ENCODE peak calls at places on chromosomes 4 and X, in four cellular contexts. F is hepatocyte, L is astrocyte of the spinal cord, D is Calu3. N is an unnamed sample.
A peak's percentile ranks its signal among the peaks of the same experiment; 100 is the strongest.

GRCh38 chrX:134369576-134369975 is 90.4 kb upstream of the HPRT1 start:
- DNase-seq in L (no peak), F (no peak), D (no peak), N (no peak)

GRCh38 chr4:57097711-57098110 is 12.5 kb downstream of the IGFBP7 start:
- DNase-seq in L (no peak), F (no peak), D (no peak), N (no peak)

GRCh38 chrX:2735270-2735669 is 16.6 kb upstream of the XG start:
- DNase-seq in L (no peak), D (no peak), F (no peak), N (no peak)

GRCh38 chr4:8736083-8736825 is 135.4 kb downstream of the HMX1 start:
- DNase-seq in L (no peak), D (no peak), F (no peak), N (no peak)

GRCh38 chrX:65668362-65669310 is 1.2 kb downstream of the MSN start:
- DNase-seq in D (peak; percentile 47), F (peak; percentile 38), L (peak; percentile 79), N (no peak)

GRCh38 chrX:26873736-26874135 is 589.4 kb downstream of the PPP4R3C start:
- DNase-seq in L (no peak), D (no peak), F (no peak), N (no peak)

GRCh38 chr4:168631241-168632151 is 134.6 kb downstream of the PALLD start:
- DNase-seq in L (peak; percentile 90), D (peak; percentile 64), F (peak; percentile 89), N (no peak)

GRCh38 chr4:11436673-11437072 is 8.0 kb upstream of the HS3ST1 start:
- DNase-seq in F (no peak), D (no peak), L (no peak), N (no peak)

GRCh38 chr4:120156115-120156718 is 89.6 kb upstream of the MAD2L1 start:
- DNase-seq in L (peak; percentile 85), D (peak; percentile 43), F (peak; percentile 79), N (peak; percentile 51)

GRCh38 chrX:10597871-10598270 is 22.5 kb downstream of the MID1 start:
- DNase-seq in D (peak; percentile 56), F (no peak), L (no peak), N (no peak)

GRCh38 chr4:148790691-148791090 is 348.5 kb upstream of the NR3C2 start:
- DNase-seq in L (peak; percentile 23), D (peak; percentile 16), F (no peak), N (no peak)

GRCh38 chr4:67714248-67714583 is 13.3 kb upstream of the UBA6 start:
- DNase-seq in L (no peak), F (peak; percentile 41), D (no peak), N (peak; percentile 6)

GRCh38 chr4:57676394-57676793 is 566.2 kb upstream of the IGFBP7 start:
- DNase-seq in F (no peak), L (no peak), D (no peak), N (no peak)

GRCh38 chr4:56908206-56909082 is 744 bp downstream of the REST start:
- DNase-seq in L (peak; percentile 74), F (peak; percentile 88), D (peak; percentile 66), N (no peak)

GRCh38 chrX:154812341-154813101 is 7.2 kb upstream of the MPP1 start:
- DNase-seq in L (no peak), D (no peak), F (no peak), N (no peak)

GRCh38 chr4:74527049-74527448 is 82.1 kb downstream of the AREG start:
- DNase-seq in D (no peak), L (no peak), F (no peak), N (no peak)

GRCh38 chr4:31134720-31135119 is 414.6 kb downstream of the PCDH7 start:
- DNase-seq in D (no peak), L (no peak), F (no peak), N (no peak)

GRCh38 chr4:5126857-5127256 is 75.6 kb downstream of the STK32B start:
- DNase-seq in F (no peak), D (no peak), L (no peak), N (no peak)

GRCh38 chr4:107366016-107366415 is 329.9 kb upstream of the DKK2 start:
- DNase-seq in F (no peak), L (peak; percentile 68), D (no peak), N (no peak)

GRCh38 chrX:115018944-115019343 is 1.5 kb upstream of the IL13RA2 start:
- DNase-seq in F (no peak), L (no peak), D (no peak), N (no peak)

GRCh38 chr4:2715426-2715825 is 40.7 kb downstream of the TNIP2 start:
- DNase-seq in D (no peak), F (no peak), L (no peak), N (no peak)

GRCh38 chr4:2714918-2715317 is 41.2 kb downstream of the TNIP2 start:
- DNase-seq in L (no peak), F (no peak), D (no peak), N (no peak)

GRCh38 chr4:2714071-2714770 is 41.9 kb downstream of the TNIP2 start:
- DNase-seq in F (no peak), D (no peak), L (peak; percentile 77), N (no peak)

GRCh38 chr4:2713337-2713736 is 42.8 kb downstream of the TNIP2 start:
- DNase-seq in D (no peak), F (no peak), L (no peak), N (no peak)

GRCh38 chr4:2712261-2712842 is 43.8 kb downstream of the TNIP2 start:
- DNase-seq in L (peak; percentile 10), F (no peak), D (no peak), N (no peak)
- TF ChIP-seq CTCF in L (peak; percentile 30), F (no peak), D (no peak), N (peak; percentile 34)

GRCh38 chrX:123475068-123475724 is 257.7 kb downstream of the THOC2 start:
- DNase-seq in D (no peak), L (no peak), F (no peak), N (no peak)
- TF ChIP-seq CTCF in D (no peak), L (no peak), F (no peak), N (no peak)

DNA sequence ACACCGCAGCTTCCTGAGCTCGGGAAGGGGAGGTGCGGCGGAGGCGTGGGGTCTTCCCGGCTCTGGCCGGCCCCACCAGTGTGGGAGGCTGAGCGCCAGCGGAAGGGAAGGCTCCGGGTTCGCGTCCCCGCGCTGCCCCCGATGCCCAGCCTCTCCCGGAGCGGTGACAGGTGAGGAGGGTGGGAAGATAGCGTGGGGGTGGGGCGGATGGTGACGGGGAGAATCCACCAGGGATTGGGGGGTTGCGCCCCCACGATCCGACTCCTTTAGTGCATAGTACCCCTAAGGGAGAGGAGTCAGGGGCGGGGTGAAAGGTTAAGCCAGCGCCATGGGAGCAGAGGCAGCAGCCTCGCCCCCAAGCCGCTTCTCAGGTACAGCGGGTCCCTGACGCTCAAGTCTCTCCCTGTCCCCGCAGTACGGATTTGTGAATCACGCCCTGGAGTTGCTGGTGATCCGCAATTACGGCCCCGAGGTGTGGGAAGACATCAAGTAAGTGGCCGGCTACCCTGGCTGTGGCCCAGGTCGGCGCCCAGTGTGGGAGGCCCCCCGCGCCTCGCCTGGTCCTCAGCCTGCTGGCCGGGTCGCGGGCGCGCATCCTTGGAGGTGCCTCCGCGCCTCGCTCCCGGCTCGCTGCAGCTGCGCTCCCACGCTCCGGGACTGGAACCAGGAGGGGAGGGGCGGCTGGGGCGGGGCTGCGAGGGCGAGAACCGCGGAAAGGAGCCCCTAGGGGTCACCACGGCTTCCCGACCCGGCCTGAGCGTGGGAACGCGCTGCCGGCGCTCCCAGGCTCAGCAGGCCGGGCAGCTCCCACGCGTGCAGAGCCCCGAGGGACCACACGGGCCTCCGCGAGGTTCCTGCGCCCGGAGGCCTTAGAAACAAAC is 791 bp downstream of the GUCY1B1 start:
- DNase-seq in D (peak; percentile 44), L (no peak), F (peak; percentile 50), N (no peak)
- TF ChIP-seq CTCF in D (no peak), L (no peak), F (no peak), N (no peak)

DNA sequence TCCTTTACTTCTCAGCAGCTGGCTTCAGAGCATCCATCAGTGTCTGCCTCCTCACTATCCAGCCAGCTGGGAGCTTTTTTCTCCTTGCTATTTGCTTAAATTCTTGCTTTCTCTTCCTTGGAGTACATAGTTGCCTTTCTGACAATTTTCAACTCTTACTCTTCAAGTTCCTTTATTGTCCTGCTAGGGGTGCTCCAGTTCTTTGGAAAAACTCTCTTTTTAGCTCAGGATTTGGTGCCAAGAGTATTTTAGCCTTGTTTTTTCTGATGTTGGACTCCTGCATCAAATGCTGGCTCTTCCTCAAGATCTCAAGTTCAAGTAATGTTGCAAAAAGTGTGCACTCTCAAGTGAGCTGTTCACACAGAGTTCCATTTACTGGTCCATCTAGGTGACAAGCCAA is 126.4 kb downstream of the KDR start:
- DNase-seq in F (peak; percentile 40), D (no peak), L (peak; percentile 64), N (no peak)
- TF ChIP-seq CTCF in F (peak; percentile 53), D (peak; percentile 19), L (peak; percentile 57), N (peak; percentile 38)

N was measured in LNCaP clone FGC.